ENCODE peak calls at places on chromosomes 5 and 9, in nine cellular contexts. R is AG09309; B is tibial artery; Y is kidney; S is sigmoid colon; F is tibial nerve; N is CD8-positive, alpha-beta memory T cell; D is spleen; K is psoas muscle. E is an unnamed sample.

GRCh38 chr5:73437126-73438047 is 11.2 kb downstream of the FOXD1 start:
- DNase-seq in R (no peak), B (no peak), Y (peak), S (no peak), F (no peak), N (no peak), D (no peak), K (peak), E (no peak)

GRCh38 chr9:2087500-2088313 is 72.6 kb downstream of the SMARCA2 start:
- DNase-seq in R (no peak), B (no peak), Y (no peak), S (no peak), F (no peak), N (peak), D (no peak), K (no peak), E (no peak)

GRCh38 chr5:32933692-32934091 is 222.6 kb downstream of the NPR3 start:
- DNase-seq in R (no peak), B (no peak), Y (no peak), S (no peak), F (no peak), N (no peak), D (no peak), K (no peak), E (no peak)

GRCh38 chr5:84016090-84016489 is 295.4 kb upstream of the HAPLN1 start:
- DNase-seq in R (no peak), B (no peak), Y (no peak), S (no peak), F (no peak), N (no peak), D (no peak), K (no peak), E (no peak)

GRCh38 chr5:45695011-45695667 is 1.0 kb downstream of the HCN1 start:
- DNase-seq in R (no peak), B (no peak), Y (peak), S (peak), F (no peak), N (no peak), D (no peak), K (no peak), E (no peak)

GRCh38 chr5:139901971-139902370 is 106.4 kb downstream of the PSD2 start:
- DNase-seq in R (no peak), B (peak), Y (no peak), S (peak), F (no peak), N (no peak), D (peak), K (no peak), E (no peak)

GRCh38 chr9:10265102-10265708 is 347.6 kb downstream of the PTPRD start:
- DNase-seq in R (no peak), B (no peak), Y (no peak), S (no peak), F (no peak), N (no peak), D (no peak), K (no peak), E (no peak)

GRCh38 chr9:126117158-126117425 is 209.5 kb upstream of the MVB12B start:
- DNase-seq in R (no peak), B (no peak), Y (peak), S (peak), F (no peak), N (no peak), D (peak), K (no peak), E (no peak)

GRCh38 chr9:121808781-121809180 is 157.3 kb downstream of the DAB2IP start:
- DNase-seq in R (no peak), B (no peak), Y (no peak), S (no peak), F (no peak), N (no peak), D (no peak), K (no peak), E (no peak)

GRCh38 chr5:175479125-175479881 is 943 bp downstream of the SFXN1 start:
- DNase-seq in R (no peak), B (no peak), Y (no peak), S (no peak), F (no peak), N (no peak), D (no peak), K (no peak), E (no peak)

GRCh38 chr9:115391166-115391825 is 273.3 kb upstream of the TNC start:
- DNase-seq in R (no peak), B (no peak), Y (no peak), S (no peak), F (no peak), N (no peak), D (no peak), K (no peak), E (no peak)

GRCh38 chr9:120902286-120902685 is 24.3 kb downstream of the TRAF1 start:
- DNase-seq in R (no peak), B (no peak), Y (no peak), S (no peak), F (no peak), N (no peak), D (no peak), K (no peak), E (no peak)

GRCh38 chr5:174010365-174010764 is 21.4 kb downstream of the C5orf47 start:
- DNase-seq in R (no peak), B (no peak), Y (no peak), S (no peak), F (no peak), N (no peak), D (no peak), K (no peak), E (no peak)

GRCh38 chr5:10634056-10634455 is 70.2 kb downstream of the ANKRD33B start:
- DNase-seq in R (no peak), B (no peak), Y (no peak), S (no peak), F (no peak), N (no peak), D (no peak), K (no peak), E (no peak)

GRCh38 chr5:124060413-124061095 is 548.6 kb downstream of the CSNK1G3 start:
- DNase-seq in R (no peak), B (no peak), Y (no peak), S (no peak), F (no peak), N (no peak), D (no peak), K (no peak), E (no peak)

GRCh38 chr5:134456825-134457224 is 45.1 kb upstream of the CDKN2AIPNL start:
- DNase-seq in R (no peak), B (no peak), Y (no peak), S (no peak), F (no peak), N (no peak), D (no peak), K (no peak), E (no peak)

GRCh38 chr9:88011005-88011766 is 36.9 kb upstream of the CDK20 start:
- DNase-seq in R (no peak), B (no peak), Y (no peak), S (no peak), F (no peak), N (no peak), D (no peak), K (no peak), E (no peak)

DNA sequence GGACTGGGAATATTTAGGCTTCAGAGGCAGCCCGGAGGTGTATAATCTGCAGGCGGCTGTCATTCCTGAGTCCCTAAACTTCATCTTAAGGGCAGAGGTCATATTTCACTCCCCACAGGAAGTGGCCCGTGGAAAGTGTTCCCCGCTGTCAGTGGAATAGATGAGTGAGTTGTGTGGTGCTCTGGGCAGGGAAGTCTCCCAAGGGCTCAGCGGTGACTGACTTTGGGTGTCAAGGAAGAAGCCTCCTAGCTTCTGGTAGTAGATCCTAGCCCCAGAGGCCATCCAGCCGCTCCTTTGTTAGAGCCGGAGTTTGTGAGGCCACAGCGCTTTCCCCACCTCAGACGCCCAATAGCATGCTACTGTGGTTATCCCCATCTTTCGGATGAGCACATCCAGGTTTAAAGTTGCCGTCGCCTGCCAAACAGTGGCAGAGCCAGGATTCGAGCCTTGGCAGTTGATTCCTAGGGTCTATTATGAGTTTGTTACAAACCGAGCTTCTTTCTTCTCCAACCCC is 38.9 kb upstream of the TIFAB start:
- DNase-seq in R (no peak), B (peak), Y (no peak), S (no peak), F (no peak), N (no peak), D (no peak), K (no peak), E (no peak)
- H3K4me3 ChIP-seq in R (no peak), B (no peak), Y (no peak), S (no peak), F (no peak), N (no peak), D (no peak), K (no peak), E (no peak)

GRCh38 chr9:92631452-92632211 is 38.3 kb downstream of the IPPK start:
- DNase-seq in R (no peak), B (peak), Y (no peak), S (peak), F (no peak), N (no peak), D (no peak), K (no peak), E (no peak)

GRCh38 chr9:92634712-92635605 is 35.0 kb downstream of the IPPK start:
- DNase-seq in R (no peak), B (peak), Y (peak), S (peak), F (peak), N (peak), D (peak), K (peak), E (peak)

GRCh38 chr9:92635760-92636159 is 34.2 kb downstream of the IPPK start:
- DNase-seq in R (no peak), B (peak), Y (no peak), S (peak), F (no peak), N (no peak), D (peak), K (no peak), E (no peak)

GRCh38 chr9:92632641-92633040 is 37.3 kb downstream of the IPPK start:
- DNase-seq in R (no peak), B (peak), Y (no peak), S (peak), F (no peak), N (no peak), D (peak), K (no peak), E (peak)

DNA sequence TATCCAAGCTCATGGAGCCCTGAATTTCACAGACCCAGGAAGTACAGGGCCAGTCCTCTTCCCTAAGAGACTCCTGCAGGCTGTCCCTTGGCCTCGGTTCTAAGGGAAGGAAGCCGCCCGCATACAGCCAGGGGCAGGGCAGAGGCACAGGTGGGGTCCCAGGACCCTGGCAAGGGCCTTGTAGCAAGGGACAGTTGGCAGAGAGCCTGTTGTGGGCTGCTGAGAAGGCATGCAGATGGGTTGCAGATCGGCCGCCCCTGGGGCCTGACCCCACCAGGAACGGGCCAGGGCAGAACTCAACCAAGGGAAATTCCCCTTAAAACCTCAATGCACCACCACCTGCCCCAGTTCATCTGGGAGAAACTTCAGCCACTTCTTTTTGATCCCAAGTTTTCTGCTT is 36.1 kb downstream of the IPPK start:
- DNase-seq in R (no peak), B (peak), Y (no peak), S (peak), F (no peak), N (no peak), D (peak), K (no peak), E (no peak)
- H3K4me3 ChIP-seq in R (no peak), B (no peak), Y (no peak), S (no peak), F (no peak), N (no peak), D (no peak), K (no peak), E (no peak)

GRCh38 chr9:117494401-117495130 is 79.7 kb upstream of the ASTN2 start:
- DNase-seq in R (no peak), B (no peak), Y (no peak), S (no peak), F (no peak), N (no peak), D (no peak), K (no peak), E (no peak)
- H3K4me3 ChIP-seq in R (no peak), B (no peak), Y (peak), S (peak), F (no peak), N (no peak), D (no peak), K (no peak), E (no peak)

GRCh38 chr5:60521379-60522298 is 178.3 kb downstream of the DEPDC1B start:
- DNase-seq in R (no peak), B (no peak), Y (no peak), S (no peak), F (no peak), N (no peak), D (no peak), K (no peak), E (no peak)

GRCh38 chr5:60517094-60517694 is 182.8 kb downstream of the DEPDC1B start:
- DNase-seq in R (no peak), B (no peak), Y (peak), S (no peak), F (no peak), N (no peak), D (no peak), K (no peak), E (no peak)

GRCh38 chr5:60517850-60518249 is 182.1 kb downstream of the DEPDC1B start:
- DNase-seq in R (no peak), B (no peak), Y (no peak), S (no peak), F (no peak), N (no peak), D (no peak), K (no peak), E (peak)

GRCh38 chr5:60520451-60521210 is 179.3 kb downstream of the DEPDC1B start:
- DNase-seq in R (no peak), B (no peak), Y (no peak), S (no peak), F (no peak), N (no peak), D (no peak), K (peak), E (no peak)

DNA sequence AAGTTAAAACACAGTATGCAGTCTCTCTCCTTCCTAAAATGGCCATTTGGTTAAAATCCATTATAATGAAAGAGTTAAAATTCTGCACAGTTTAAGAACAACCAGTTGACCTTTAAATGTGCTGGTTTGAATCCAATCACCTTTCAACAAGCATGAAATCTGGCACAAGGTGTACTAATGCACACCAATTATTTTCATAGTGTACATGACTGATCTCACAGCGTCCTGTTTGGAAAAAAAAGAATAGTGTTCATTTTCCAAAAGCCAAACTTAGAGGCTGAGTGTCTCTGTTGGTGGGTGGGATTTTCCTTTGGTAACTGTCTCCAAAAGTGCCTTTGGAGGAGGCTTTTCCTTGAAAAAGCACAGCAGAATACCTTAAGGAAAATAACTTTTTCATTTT is 180.6 kb downstream of the DEPDC1B start:
- DNase-seq in R (no peak), B (no peak), Y (no peak), S (no peak), F (no peak), N (no peak), D (no peak), K (no peak), E (no peak)
- H3K4me3 ChIP-seq in R (no peak), B (no peak), Y (no peak), S (no peak), F (no peak), N (no peak), D (no peak), K (no peak), E (no peak)

DNA sequence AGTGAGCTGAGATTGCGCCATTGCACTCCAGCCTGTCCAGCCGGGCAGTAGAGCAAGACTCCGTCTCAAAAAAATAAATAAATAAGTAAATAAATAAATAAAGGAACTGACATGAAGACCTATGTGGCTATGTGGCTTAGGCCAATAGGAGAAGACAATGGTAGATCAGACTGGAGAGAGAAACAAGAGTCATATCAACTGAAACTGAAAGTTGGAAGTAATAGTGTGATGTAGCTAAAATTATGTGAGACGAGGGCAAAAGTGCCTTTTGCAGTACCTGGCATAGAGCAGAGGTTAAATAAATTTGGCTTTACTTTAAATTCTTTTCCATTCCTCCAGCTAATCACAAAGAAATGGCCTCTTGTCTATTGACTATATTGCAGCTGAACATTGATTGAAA is 7.3 kb downstream of the FBP2 start:
- DNase-seq in R (no peak), B (no peak), Y (no peak), S (no peak), F (no peak), N (no peak), D (no peak), K (no peak), E (no peak)
- H3K4me3 ChIP-seq in R (no peak), B (no peak), Y (no peak), S (no peak), F (no peak), N (no peak), D (no peak), K (no peak), E (no peak)

DNA sequence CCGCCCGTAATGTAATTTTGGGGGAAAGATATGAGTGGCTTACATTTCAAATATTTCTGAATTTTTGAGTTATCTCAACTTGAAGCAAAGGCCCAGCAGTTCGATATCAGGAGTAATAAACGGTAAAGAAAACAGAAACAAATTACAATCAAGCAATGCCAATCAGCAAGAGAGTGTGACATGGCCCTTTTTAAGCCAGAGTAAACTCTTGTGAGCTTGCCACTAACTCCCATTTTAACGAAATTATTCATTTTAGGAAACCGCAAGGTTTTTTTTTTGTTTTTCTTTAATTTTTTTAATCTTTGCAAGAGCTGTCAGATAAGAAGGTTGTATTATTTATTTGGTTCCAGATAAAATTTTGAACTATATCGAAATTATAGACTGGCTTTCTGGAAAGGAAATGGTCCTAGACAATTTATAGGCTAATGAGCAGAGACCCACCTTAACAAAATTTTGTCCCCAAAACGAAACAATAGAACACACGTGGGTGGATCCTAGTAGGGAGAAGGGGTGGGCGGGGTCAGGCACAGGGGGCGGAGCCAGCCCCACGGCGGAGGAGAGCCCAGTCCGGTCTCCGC is 17.4 kb upstream of the CDK7 start:
- DNase-seq in R (peak), B (no peak), Y (no peak), S (no peak), F (no peak), N (no peak), D (no peak), K (no peak), E (no peak)
- H3K4me3 ChIP-seq in R (peak), B (peak), Y (peak), S (peak), F (peak), N (peak), D (peak), K (peak), E (peak)

GRCh38 chr9:130174025-130174424 is 1.8 kb downstream of the NCS1 start:
- DNase-seq in R (no peak), B (no peak), Y (no peak), S (peak), F (no peak), N (no peak), D (no peak), K (no peak), E (no peak)

GRCh38 chr9:130172161-130172857 is at the start of gene NCS1:
- DNase-seq in R (no peak), B (peak), Y (peak), S (peak), F (peak), N (no peak), D (no peak), K (peak), E (peak)

GRCh38 chr9:130171226-130172148 is 717 bp upstream of the NCS1 start:
- DNase-seq in R (no peak), B (no peak), Y (peak), S (peak), F (no peak), N (no peak), D (no peak), K (no peak), E (no peak)

GRCh38 chr9:130173462-130173876 is 1.3 kb downstream of the NCS1 start:
- DNase-seq in R (no peak), B (peak), Y (no peak), S (peak), F (no peak), N (no peak), D (no peak), K (no peak), E (no peak)

DNA sequence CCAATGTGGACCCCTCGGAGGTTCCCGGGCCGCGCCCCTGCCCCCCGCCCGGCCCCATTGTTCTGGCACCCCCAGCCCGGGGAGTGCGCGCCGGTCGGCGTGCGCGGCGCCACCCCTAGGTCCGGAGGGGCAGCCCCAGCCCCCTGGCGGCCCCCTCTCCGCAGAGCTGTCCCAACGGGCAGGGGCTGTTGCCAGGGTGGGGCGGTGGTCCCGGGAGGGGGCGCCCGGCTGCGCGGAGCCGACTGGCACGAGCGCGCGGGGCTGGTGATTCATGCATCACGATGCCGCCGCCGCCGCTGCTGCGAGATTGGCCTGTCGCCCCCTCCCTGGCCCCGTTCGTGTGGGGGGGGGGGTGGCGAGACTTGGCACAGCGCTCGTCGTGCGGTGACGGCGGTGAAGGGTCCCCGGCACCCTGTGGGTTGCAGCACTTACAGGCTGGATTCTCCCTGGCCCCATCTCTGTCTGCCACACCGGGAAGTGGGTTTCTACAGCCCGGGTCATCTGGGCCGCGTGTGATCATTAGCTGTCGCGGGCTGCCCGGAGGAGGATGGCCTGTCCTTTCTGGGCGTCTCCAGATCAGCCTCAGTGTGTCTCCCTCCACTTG is 756 bp downstream of the NCS1 start:
- DNase-seq in R (no peak), B (peak), Y (peak), S (peak), F (no peak), N (no peak), D (no peak), K (peak), E (no peak)
- H3K4me3 ChIP-seq in R (peak), B (peak), Y (peak), S (peak), F (peak), N (no peak), D (no peak), K (peak), E (peak)

E was measured in left lung.